ENCODE peak calls at places on chromosomes 2 and 18, in ten cellular contexts. One of them, this sample, is unnamed.

GRCh38 chr2:54767921-54768320 is 44.5 kb downstream of the EML6 start:
- DNase-seq in K562: no peak
- DNase-seq in HepG2: no peak
- DNase-seq in tibial nerve: no peak
- DNase-seq in sigmoid colon: no peak
- DNase-seq in transverse colon: no peak
- DNase-seq in suprapubic skin: no peak
- DNase-seq in SK-N-SH: no peak
- DNase-seq in A549: no peak
- DNase-seq in H1: no peak
- DNase-seq in this sample: no peak

GRCh38 chr2:236765475-236765874 is 195.8 kb downstream of the ACKR3 start:
- DNase-seq in SK-N-SH: no peak
- DNase-seq in A549: no peak
- DNase-seq in transverse colon: no peak
- DNase-seq in sigmoid colon: no peak
- DNase-seq in tibial nerve: no peak
- DNase-seq in suprapubic skin: no peak
- DNase-seq in H1: no peak
- DNase-seq in HepG2: no peak
- DNase-seq in K562: no peak
- DNase-seq in this sample: no peak

GRCh38 chr2:64491426-64491825 is 32.7 kb upstream of the AFTPH start:
- DNase-seq in A549: no peak
- DNase-seq in SK-N-SH: no peak
- DNase-seq in sigmoid colon: no peak
- DNase-seq in tibial nerve: no peak
- DNase-seq in K562: no peak
- DNase-seq in suprapubic skin: no peak
- DNase-seq in HepG2: no peak
- DNase-seq in transverse colon: no peak
- DNase-seq in H1: no peak
- DNase-seq in this sample: no peak

GRCh38 chr2:47422560-47422959 is 19.6 kb downstream of the MSH2 start:
- DNase-seq in SK-N-SH: no peak
- DNase-seq in tibial nerve: no peak
- DNase-seq in HepG2: no peak
- DNase-seq in K562: no peak
- DNase-seq in H1: no peak
- DNase-seq in sigmoid colon: no peak
- DNase-seq in suprapubic skin: no peak
- DNase-seq in A549: peak
- DNase-seq in transverse colon: no peak
- DNase-seq in this sample: no peak

GRCh38 chr2:156317631-156318030 is 14.9 kb downstream of the NR4A2 start:
- DNase-seq in tibial nerve: no peak
- DNase-seq in K562: no peak
- DNase-seq in HepG2: no peak
- DNase-seq in SK-N-SH: no peak
- DNase-seq in H1: no peak
- DNase-seq in transverse colon: no peak
- DNase-seq in sigmoid colon: no peak
- DNase-seq in suprapubic skin: no peak
- DNase-seq in A549: no peak
- DNase-seq in this sample: no peak

GRCh38 chr2:37802106-37802791 is 122.8 kb upstream of the RMDN2 start:
- DNase-seq in tibial nerve: no peak
- DNase-seq in HepG2: no peak
- DNase-seq in suprapubic skin: no peak
- DNase-seq in K562: no peak
- DNase-seq in sigmoid colon: no peak
- DNase-seq in H1: no peak
- DNase-seq in transverse colon: no peak
- DNase-seq in A549: peak
- DNase-seq in SK-N-SH: no peak
- DNase-seq in this sample: no peak

GRCh38 chr18:22570492-22570891 is 152.8 kb upstream of the CTAGE1 start:
- DNase-seq in suprapubic skin: no peak
- DNase-seq in transverse colon: no peak
- DNase-seq in K562: no peak
- DNase-seq in tibial nerve: no peak
- DNase-seq in sigmoid colon: no peak
- DNase-seq in SK-N-SH: no peak
- DNase-seq in A549: no peak
- DNase-seq in H1: no peak
- DNase-seq in HepG2: no peak
- DNase-seq in this sample: no peak

GRCh38 chr2:25339791-25340339 is 1.9 kb downstream of the DNMT3A start:
- DNase-seq in tibial nerve: no peak
- DNase-seq in A549: no peak
- DNase-seq in transverse colon: peak
- DNase-seq in K562: no peak
- DNase-seq in SK-N-SH: no peak
- DNase-seq in HepG2: peak
- DNase-seq in suprapubic skin: no peak
- DNase-seq in sigmoid colon: peak
- DNase-seq in H1: no peak
- DNase-seq in this sample: peak

GRCh38 chr2:166900700-166901099 is 12.4 kb downstream of the XIRP2 start:
- DNase-seq in sigmoid colon: no peak
- DNase-seq in H1: no peak
- DNase-seq in K562: no peak
- DNase-seq in HepG2: peak
- DNase-seq in A549: no peak
- DNase-seq in suprapubic skin: no peak
- DNase-seq in transverse colon: no peak
- DNase-seq in tibial nerve: no peak
- DNase-seq in SK-N-SH: no peak
- DNase-seq in this sample: no peak

GRCh38 chr2:26720322-26721166 is 28.0 kb downstream of the KCNK3 start:
- DNase-seq in tibial nerve: peak
- DNase-seq in H1: no peak
- DNase-seq in transverse colon: peak
- DNase-seq in K562: no peak
- DNase-seq in A549: peak
- DNase-seq in suprapubic skin: no peak
- DNase-seq in SK-N-SH: peak
- DNase-seq in HepG2: peak
- DNase-seq in sigmoid colon: peak
- DNase-seq in this sample: peak

GRCh38 chr2:30645081-30645744 is 162.0 kb downstream of the CAPN13 start:
- DNase-seq in K562: no peak
- DNase-seq in A549: no peak
- DNase-seq in transverse colon: no peak
- DNase-seq in SK-N-SH: no peak
- DNase-seq in suprapubic skin: no peak
- DNase-seq in sigmoid colon: no peak
- DNase-seq in HepG2: no peak
- DNase-seq in H1: no peak
- DNase-seq in tibial nerve: no peak
- DNase-seq in this sample: no peak

GRCh38 chr2:203650860-203651613 is 55.4 kb upstream of the CD28 start:
- DNase-seq in A549: peak
- DNase-seq in transverse colon: peak
- DNase-seq in sigmoid colon: peak
- DNase-seq in HepG2: peak
- DNase-seq in tibial nerve: peak
- DNase-seq in suprapubic skin: no peak
- DNase-seq in SK-N-SH: peak
- DNase-seq in H1: no peak
- DNase-seq in K562: no peak
- DNase-seq in this sample: peak

GRCh38 chr2:241128266-241128665 is 21.0 kb downstream of the PASK start:
- DNase-seq in K562: no peak
- DNase-seq in suprapubic skin: no peak
- DNase-seq in transverse colon: no peak
- DNase-seq in HepG2: no peak
- DNase-seq in H1: no peak
- DNase-seq in A549: no peak
- DNase-seq in sigmoid colon: peak
- DNase-seq in SK-N-SH: no peak
- DNase-seq in tibial nerve: no peak
- DNase-seq in this sample: no peak

GRCh38 chr2:62939735-62940491 is 110.7 kb upstream of the OTX1 start:
- DNase-seq in HepG2: no peak
- DNase-seq in suprapubic skin: no peak
- DNase-seq in SK-N-SH: no peak
- DNase-seq in tibial nerve: no peak
- DNase-seq in sigmoid colon: no peak
- DNase-seq in A549: no peak
- DNase-seq in transverse colon: no peak
- DNase-seq in H1: no peak
- DNase-seq in K562: no peak
- DNase-seq in this sample: no peak

GRCh38 chr2:33272001-33272400 is 204.4 kb upstream of the RASGRP3 start:
- DNase-seq in K562: no peak
- DNase-seq in transverse colon: no peak
- DNase-seq in HepG2: no peak
- DNase-seq in H1: no peak
- DNase-seq in suprapubic skin: no peak
- DNase-seq in tibial nerve: no peak
- DNase-seq in A549: no peak
- DNase-seq in sigmoid colon: no peak
- DNase-seq in SK-N-SH: no peak
- DNase-seq in this sample: no peak

GRCh38 chr2:84885111-84885510 is 4.2 kb upstream of the TRABD2A start:
- DNase-seq in sigmoid colon: no peak
- DNase-seq in transverse colon: no peak
- DNase-seq in SK-N-SH: no peak
- DNase-seq in H1: no peak
- DNase-seq in suprapubic skin: no peak
- DNase-seq in K562: no peak
- DNase-seq in tibial nerve: no peak
- DNase-seq in HepG2: no peak
- DNase-seq in A549: no peak
- DNase-seq in this sample: no peak
- TF ChIP-seq EP300 in sigmoid colon: no peak
- TF ChIP-seq EP300 in transverse colon: no peak
- TF ChIP-seq EP300 in SK-N-SH: no peak
- TF ChIP-seq EP300 in H1: no peak
- TF ChIP-seq EP300 in suprapubic skin: no peak
- TF ChIP-seq EP300 in K562: no peak
- TF ChIP-seq EP300 in tibial nerve: no peak
- TF ChIP-seq EP300 in HepG2: no peak
- TF ChIP-seq EP300 in A549: no peak
- TF ChIP-seq EP300 in this sample: no peak

GRCh38 chr2:177688844-177689243 is 296.3 kb downstream of the AGPS start:
- DNase-seq in suprapubic skin: no peak
- DNase-seq in K562: no peak
- DNase-seq in A549: no peak
- DNase-seq in transverse colon: no peak
- DNase-seq in tibial nerve: no peak
- DNase-seq in HepG2: no peak
- DNase-seq in SK-N-SH: no peak
- DNase-seq in sigmoid colon: no peak
- DNase-seq in H1: no peak
- DNase-seq in this sample: no peak
- TF ChIP-seq EP300 in suprapubic skin: no peak
- TF ChIP-seq EP300 in K562: no peak
- TF ChIP-seq EP300 in A549: no peak
- TF ChIP-seq EP300 in transverse colon: no peak
- TF ChIP-seq EP300 in tibial nerve: no peak
- TF ChIP-seq EP300 in HepG2: no peak
- TF ChIP-seq EP300 in SK-N-SH: no peak
- TF ChIP-seq EP300 in sigmoid colon: no peak
- TF ChIP-seq EP300 in H1: no peak
- TF ChIP-seq EP300 in this sample: no peak

DNA sequence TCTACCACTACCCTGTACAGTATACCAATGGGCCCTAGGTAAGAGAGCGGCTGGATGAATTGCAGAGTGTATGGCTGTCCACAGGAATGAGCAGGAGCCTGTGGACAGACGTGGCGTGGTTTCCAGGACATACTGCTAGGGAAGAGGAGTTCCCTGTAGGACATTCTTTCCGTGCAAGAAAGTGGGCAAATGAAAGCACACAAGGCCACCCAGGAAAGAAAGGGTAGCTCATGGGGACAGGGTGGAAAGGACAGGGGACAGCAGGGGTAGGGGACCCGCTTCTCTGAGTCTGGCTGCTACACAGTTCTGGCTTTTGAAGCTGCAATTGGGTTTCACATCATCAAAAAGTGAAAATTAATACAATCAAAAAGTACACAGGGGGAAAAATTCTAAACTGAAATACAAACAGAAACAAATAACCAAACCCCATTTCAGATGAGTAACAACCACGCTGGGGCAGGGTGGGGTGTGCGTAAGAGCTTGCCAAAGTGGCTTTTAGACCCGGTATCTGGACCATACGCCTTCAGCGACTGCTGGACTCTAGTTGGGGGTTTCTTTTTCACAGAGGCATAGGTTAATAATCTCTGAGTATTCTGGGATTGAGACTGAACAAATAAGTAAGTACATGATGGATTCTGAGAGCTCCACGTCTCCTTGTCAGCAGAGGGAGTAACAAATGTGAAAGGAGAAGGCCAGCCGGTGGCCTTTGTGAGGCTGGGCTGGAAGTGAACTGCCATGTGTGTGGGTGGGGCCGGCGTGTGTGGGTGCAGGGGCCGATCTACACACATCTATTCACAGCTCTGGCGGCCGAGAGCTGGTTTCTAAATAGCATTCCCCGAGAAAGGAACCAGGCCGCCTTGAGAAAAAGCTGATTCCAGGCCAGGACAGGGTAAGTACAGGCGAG is 84.0 kb downstream of the HDAC4 start:
- DNase-seq in A549: no peak
- DNase-seq in suprapubic skin: peak
- DNase-seq in sigmoid colon: peak
- DNase-seq in K562: peak
- DNase-seq in transverse colon: no peak
- DNase-seq in SK-N-SH: no peak
- DNase-seq in H1: no peak
- DNase-seq in tibial nerve: peak
- DNase-seq in HepG2: no peak
- DNase-seq in this sample: peak
- TF ChIP-seq EP300 in A549: no peak
- TF ChIP-seq EP300 in suprapubic skin: no peak
- TF ChIP-seq EP300 in sigmoid colon: no peak
- TF ChIP-seq EP300 in K562: no peak
- TF ChIP-seq EP300 in transverse colon: no peak
- TF ChIP-seq EP300 in SK-N-SH: no peak
- TF ChIP-seq EP300 in H1: no peak
- TF ChIP-seq EP300 in tibial nerve: no peak
- TF ChIP-seq EP300 in HepG2: no peak
- TF ChIP-seq EP300 in this sample: no peak

DNA sequence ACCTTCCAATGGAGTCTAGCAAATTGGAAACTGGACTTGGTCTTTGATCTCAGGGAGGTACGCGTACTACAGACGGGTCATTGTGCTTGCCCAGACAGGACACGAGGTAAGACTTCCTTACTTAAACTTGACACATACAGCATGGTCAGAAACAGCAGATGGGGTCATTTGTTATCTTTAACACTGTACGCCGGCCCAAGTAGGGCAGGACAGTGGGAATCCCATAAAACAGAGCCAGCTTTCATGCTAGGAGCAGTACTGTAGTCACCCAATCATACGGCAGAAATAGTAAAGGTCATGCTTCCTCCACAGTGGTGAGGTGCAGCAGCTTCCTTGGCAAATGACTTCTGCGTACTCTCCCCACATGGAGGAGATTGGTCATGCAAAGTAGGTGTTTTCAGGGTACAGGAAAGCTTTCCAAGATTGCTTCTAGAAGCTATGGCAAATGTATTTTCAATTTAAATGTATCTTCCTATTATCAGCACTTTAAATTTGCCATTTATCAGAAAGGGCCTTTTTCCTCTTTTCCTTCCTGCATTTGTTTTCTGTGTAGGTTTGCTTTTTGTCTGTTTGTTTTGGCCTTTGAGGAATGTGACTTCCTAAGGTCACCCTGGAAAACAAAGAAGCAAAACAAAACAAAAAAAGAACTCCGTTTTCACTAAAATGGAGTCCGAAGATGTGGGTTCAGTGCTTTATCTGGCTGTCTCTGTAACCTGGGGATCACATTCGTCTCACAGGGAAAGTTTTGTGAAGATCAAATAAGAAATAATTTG is 74.0 kb upstream of the DSG1 start:
- DNase-seq in HepG2: peak
- DNase-seq in suprapubic skin: no peak
- DNase-seq in H1: no peak
- DNase-seq in K562: no peak
- DNase-seq in A549: no peak
- DNase-seq in transverse colon: no peak
- DNase-seq in tibial nerve: no peak
- DNase-seq in SK-N-SH: no peak
- DNase-seq in sigmoid colon: no peak
- DNase-seq in this sample: no peak
- TF ChIP-seq EP300 in HepG2: no peak
- TF ChIP-seq EP300 in suprapubic skin: no peak
- TF ChIP-seq EP300 in H1: no peak
- TF ChIP-seq EP300 in K562: no peak
- TF ChIP-seq EP300 in A549: no peak
- TF ChIP-seq EP300 in transverse colon: no peak
- TF ChIP-seq EP300 in tibial nerve: no peak
- TF ChIP-seq EP300 in SK-N-SH: no peak
- TF ChIP-seq EP300 in sigmoid colon: no peak
- TF ChIP-seq EP300 in this sample: no peak

This sample was measured in stomach.